ENCODE peak calls at places on chromosomes 12 and 14, in ten cellular contexts. R is neural progenitor cell; P is Right ventricle myocardium superior; Q is spleen; Z is activated CD4-positive, alpha-beta T cell treated with anti-CD3 and anti-CD28 coated beads, Interleukin-2, amount 50 U/mL, for 24 hours; B is stimulated activated CD8-positive, alpha-beta memory T cell treated with anti-CD3 and anti-CD28 coated beads, Interleukin-15, amount 100 ng/mL, for 1 hour; M is neural crest cell; F is stimulated activated CD4-positive, alpha-beta T cell treated with anti-CD3 and anti-CD28 coated beads, Interleukin-2, amount 100 ng/mL, for 24 hours; V is stimulated activated naive CD8-positive, alpha-beta T cell treated with anti-CD3 and anti-CD28 coated beads, Interleukin-15, Interleukin-2, amounts not matched to agents 100 U/mL and 50 U/mL, for 24 hours; J is hepatocyte. U is an unnamed sample.

GRCh38 chr14:58783801-58784511 is 146.2 kb downstream of the DACT1 start:
- DNase-seq in R (no peak), P (no peak), Q (no peak), Z (no peak), B (no peak), M (no peak), F (no peak), V (no peak), J (no peak), U (no peak)

GRCh38 chr14:36505193-36505815 is 14.7 kb downstream of the NKX2-1 start:
- DNase-seq in R (peak), P (no peak), Q (no peak), Z (no peak), B (no peak), M (no peak), F (no peak), V (no peak), J (peak), U (no peak)

GRCh38 chr12:12734561-12735071 is 17.4 kb downstream of the CDKN1B start:
- DNase-seq in R (no peak), P (no peak), Q (no peak), Z (no peak), B (no peak), M (no peak), F (no peak), V (no peak), J (no peak), U (no peak)

GRCh38 chr12:6165418-6165817 is 34.8 kb upstream of the CD9 start:
- DNase-seq in R (no peak), P (no peak), Q (no peak), Z (no peak), B (no peak), M (no peak), F (no peak), V (no peak), J (no peak), U (no peak)

GRCh38 chr14:81435048-81435577 is 35.0 kb upstream of the STON2 start:
- DNase-seq in R (no peak), P (no peak), Q (no peak), Z (no peak), B (no peak), M (no peak), F (no peak), V (no peak), J (no peak), U (no peak)

GRCh38 chr12:122909442-122910288 is 13.7 kb upstream of the VPS37B start:
- DNase-seq in R (peak), P (peak), Q (no peak), Z (no peak), B (no peak), M (no peak), F (no peak), V (no peak), J (no peak), U (no peak)

GRCh38 chr12:80272516-80272915 is 171.5 kb upstream of the PTPRQ start:
- DNase-seq in R (peak), P (no peak), Q (no peak), Z (no peak), B (no peak), M (no peak), F (no peak), V (no peak), J (no peak), U (no peak)

GRCh38 chr12:74365178-74365964 is 172.3 kb upstream of the ATXN7L3B start:
- DNase-seq in R (peak), P (no peak), Q (no peak), Z (no peak), B (no peak), M (peak), F (peak), V (peak), J (peak), U (peak)

GRCh38 chr14:76313861-76314260 is 62.1 kb upstream of the ESRRB start:
- DNase-seq in R (no peak), P (no peak), Q (no peak), Z (no peak), B (no peak), M (no peak), F (no peak), V (no peak), J (no peak), U (no peak)

GRCh38 chr12:131089526-131090253 is 136.0 kb downstream of the ADGRD1 start:
- DNase-seq in R (no peak), P (peak), Q (peak), Z (no peak), B (no peak), M (no peak), F (no peak), V (no peak), J (no peak), U (no peak)

GRCh38 chr12:2282321-2282720 is 229.5 kb downstream of the CACNA1C start:
- DNase-seq in R (peak), P (no peak), Q (no peak), Z (no peak), B (no peak), M (no peak), F (no peak), V (no peak), J (peak), U (no peak)

GRCh38 chr14:74917200-74917543 is 5.9 kb downstream of the RPS6KL1 start:
- DNase-seq in R (no peak), P (no peak), Q (no peak), Z (no peak), B (no peak), M (no peak), F (no peak), V (no peak), J (no peak), U (no peak)

GRCh38 chr14:101589486-101590015 is 28.3 kb downstream of the DIO3 start:
- DNase-seq in R (no peak), P (no peak), Q (peak), Z (no peak), B (no peak), M (no peak), F (no peak), V (no peak), J (no peak), U (no peak)

GRCh38 chr12:39393890-39394289 is 49.0 kb downstream of the KIF21A start:
- DNase-seq in R (peak), P (no peak), Q (no peak), Z (no peak), B (no peak), M (no peak), F (no peak), V (no peak), J (no peak), U (no peak)

GRCh38 chr14:50186088-50186487 is 45.3 kb downstream of the SOS2 start:
- DNase-seq in R (no peak), P (no peak), Q (no peak), Z (no peak), B (no peak), M (no peak), F (no peak), V (no peak), J (no peak), U (no peak)

GRCh38 chr12:3277261-3277943 is 200.2 kb downstream of the TSPAN9 start:
- DNase-seq in R (no peak), P (no peak), Q (no peak), Z (no peak), B (no peak), M (no peak), F (no peak), V (no peak), J (no peak), U (no peak)

GRCh38 chr14:69133206-69134125 is 19.5 kb downstream of the DCAF5 start:
- DNase-seq in R (no peak), P (no peak), Q (no peak), Z (no peak), B (no peak), M (no peak), F (no peak), V (peak), J (peak), U (no peak)

GRCh38 chr12:6761849-6762248 is 4.3 kb upstream of the PTMS start:
- DNase-seq in R (no peak), P (no peak), Q (no peak), Z (no peak), B (no peak), M (no peak), F (no peak), V (no peak), J (no peak), U (no peak)

GRCh38 chr14:22567437-22567836 is 21.6 kb downstream of the DAD1 start:
- DNase-seq in R (no peak), P (no peak), Q (no peak), Z (no peak), B (no peak), M (no peak), F (no peak), V (peak), J (no peak), U (no peak)

GRCh38 chr14:65156568-65157366 is 54.5 kb upstream of the MAX start:
- DNase-seq in R (no peak), P (peak), Q (peak), Z (no peak), B (no peak), M (no peak), F (no peak), V (no peak), J (no peak), U (no peak)

GRCh38 chr14:29584992-29585391 is 342.7 kb downstream of the PRKD1 start:
- DNase-seq in R (peak), P (peak), Q (no peak), Z (no peak), B (no peak), M (peak), F (no peak), V (no peak), J (peak), U (no peak)

GRCh38 chr14:61221906-61222305 is 59.2 kb downstream of the TMEM30B start:
- DNase-seq in R (no peak), P (no peak), Q (no peak), Z (no peak), B (no peak), M (no peak), F (no peak), V (no peak), J (no peak), U (no peak)